ENCODE peak calls at places on chromosomes 6 and 20, in ten cellular contexts. C, I, A, S, U, P, E, T, V and G are unnamed samples.
A peak's percentile ranks its signal among the peaks of the same experiment; 100 is the strongest.

GRCh38 chr20:1368448-1369199 is 24.2 kb downstream of the FKBP1A start:
- DNase-seq in C (no peak), I (peak; percentile 66), A (no peak), S (peak; percentile 27), U (no peak), P (no peak), E (no peak), T (no peak), V (no peak), G (no peak)

GRCh38 chr20:31811796-31812728 is 7.1 kb upstream of the MYLK2 start:
- DNase-seq in C (no peak), I (no peak), A (no peak), S (no peak), U (no peak), P (no peak), E (no peak), T (no peak), V (no peak), G (no peak)

GRCh38 chr20:40144581-40144980 is 544.5 kb downstream of the MAFB start:
- DNase-seq in C (no peak), I (no peak), A (no peak), S (no peak), U (no peak), P (no peak), E (no peak), T (no peak), V (no peak), G (no peak)

GRCh38 chr20:57416296-57417022 is 25.3 kb downstream of the RBM38 start:
- DNase-seq in C (no peak), I (no peak), A (no peak), S (no peak), U (no peak), P (no peak), E (no peak), T (no peak), V (no peak), G (no peak)

GRCh38 chr6:141029908-141030307 is 1102.8 kb upstream of the GJE1 start:
- DNase-seq in C (no peak), I (no peak), A (no peak), S (no peak), U (no peak), P (no peak), E (no peak), T (no peak), V (no peak), G (peak; percentile 22)

GRCh38 chr6:28117386-28118050 is 6.9 kb upstream of the ZSCAN16 start:
- DNase-seq in C (no peak), I (no peak), A (no peak), S (no peak), U (no peak), P (no peak), E (no peak), T (no peak), V (no peak), G (no peak)

GRCh38 chr6:2797564-2798014 is 32.4 kb downstream of the WRNIP1 start:
- DNase-seq in C (no peak), I (peak; percentile 90), A (no peak), S (no peak), U (no peak), P (no peak), E (no peak), T (no peak), V (no peak), G (peak; percentile 49)

GRCh38 chr6:135054238-135054574 is 416 bp downstream of the HBS1L start:
- DNase-seq in C (no peak), I (no peak), A (no peak), S (no peak), U (no peak), P (no peak), E (no peak), T (peak; percentile 36), V (no peak), G (no peak)

GRCh38 chr6:163844352-163844751 is 429.8 kb downstream of the QKI start:
- DNase-seq in C (no peak), I (no peak), A (no peak), S (no peak), U (no peak), P (no peak), E (no peak), T (no peak), V (no peak), G (no peak)

GRCh38 chr20:25284131-25284601 is 36.3 kb downstream of the PYGB start:
- DNase-seq in C (peak; percentile 37), I (no peak), A (peak; percentile 19), S (peak; percentile 3), U (peak; percentile 6), P (peak; percentile 51), E (no peak), T (no peak), V (no peak), G (peak; percentile 16)

GRCh38 chr6:150070236-150070860 is 1.4 kb upstream of the ULBP3 start:
- DNase-seq in C (no peak), I (no peak), A (no peak), S (no peak), U (no peak), P (no peak), E (no peak), T (no peak), V (no peak), G (no peak)

GRCh38 chr6:150069707-150070106 is 786 bp upstream of the ULBP3 start:
- DNase-seq in C (no peak), I (no peak), A (peak; percentile 54), S (peak; percentile 41), U (no peak), P (no peak), E (peak; percentile 21), T (no peak), V (no peak), G (no peak)

GRCh38 chr6:150065083-150065482 is 3.8 kb downstream of the ULBP3 start:
- DNase-seq in C (no peak), I (no peak), A (no peak), S (no peak), U (no peak), P (no peak), E (no peak), T (no peak), V (no peak), G (no peak)

GRCh38 chr6:150068786-150069648 is at the start of gene ULBP3:
- DNase-seq in C (peak; percentile 90), I (peak; percentile 94), A (peak; percentile 92), S (peak; percentile 93), U (peak; percentile 61), P (peak; percentile 89), E (peak; percentile 82), T (peak; percentile 86), V (peak; percentile 81), G (peak; percentile 96)

DNA sequence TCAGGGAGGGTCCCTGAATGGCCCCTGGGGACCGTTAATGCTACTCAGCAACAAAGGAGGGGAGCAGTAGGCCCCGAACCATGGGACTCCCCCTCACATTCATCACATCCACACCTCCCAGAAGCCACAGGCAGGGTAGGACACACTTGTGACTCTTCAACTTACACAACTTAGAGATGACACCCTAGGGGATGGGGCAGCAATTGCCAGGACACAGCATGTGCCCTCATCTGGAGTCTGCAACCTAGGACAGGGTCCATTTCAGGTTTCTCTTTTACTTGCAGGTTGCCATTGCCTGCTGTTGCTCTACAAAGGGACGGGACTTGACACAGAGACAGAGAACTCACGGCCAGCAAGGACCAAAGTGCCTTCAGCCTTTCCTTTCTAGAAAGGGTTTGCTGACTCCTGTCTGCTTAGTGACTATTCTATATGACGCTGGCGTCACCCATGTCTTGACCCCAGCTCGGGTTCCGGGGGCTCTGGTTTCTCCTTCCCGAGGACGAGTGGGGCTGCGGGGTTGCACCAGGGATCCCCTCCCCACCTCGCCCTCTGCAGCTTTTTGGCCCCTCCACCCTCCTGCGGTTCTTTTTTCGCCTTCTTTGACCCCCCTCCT is 642 bp downstream of the ULBP3 start:
- DNase-seq in C (no peak), I (no peak), A (no peak), S (no peak), U (no peak), P (no peak), E (no peak), T (no peak), V (no peak), G (no peak)
- TF ChIP-seq EP300 in C (no peak), I (no peak), A (no peak), S (no peak), U (no peak), P (no peak), E (no peak), T (no peak), V (no peak), G (no peak)

GRCh38 chr20:53957421-53958172 is 112.8 kb downstream of the BCAS1 start:
- DNase-seq in C (no peak), I (no peak), A (no peak), S (no peak), U (no peak), P (no peak), E (no peak), T (no peak), V (no peak), G (no peak)
- TF ChIP-seq EP300 in C (no peak), I (no peak), A (no peak), S (no peak), U (no peak), P (no peak), E (no peak), T (no peak), V (no peak), G (no peak)

DNA sequence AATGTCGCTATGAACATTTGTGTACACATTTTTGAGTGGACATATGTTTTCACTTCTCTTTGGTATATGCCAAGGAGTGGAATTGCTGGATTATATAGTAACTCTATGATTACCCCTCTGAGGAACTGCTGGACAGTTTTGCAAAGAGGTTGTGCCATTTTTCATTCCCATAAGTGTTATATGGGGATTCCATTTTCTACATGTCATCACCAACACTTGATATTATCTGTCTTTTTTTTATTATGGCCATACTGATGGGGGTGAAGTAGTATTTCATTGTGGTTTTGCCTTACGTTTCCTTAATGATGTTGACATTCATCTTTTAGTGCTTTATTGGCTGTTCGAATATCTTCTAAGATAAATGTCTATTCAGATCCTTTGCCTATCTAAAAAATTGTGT is 171.8 kb upstream of the LAMA2 start:
- DNase-seq in C (no peak), I (no peak), A (no peak), S (no peak), U (no peak), P (no peak), E (no peak), T (no peak), V (no peak), G (no peak)
- TF ChIP-seq EP300 in C (no peak), I (no peak), A (no peak), S (no peak), U (no peak), P (no peak), E (no peak), T (no peak), V (no peak), G (no peak)

DNA sequence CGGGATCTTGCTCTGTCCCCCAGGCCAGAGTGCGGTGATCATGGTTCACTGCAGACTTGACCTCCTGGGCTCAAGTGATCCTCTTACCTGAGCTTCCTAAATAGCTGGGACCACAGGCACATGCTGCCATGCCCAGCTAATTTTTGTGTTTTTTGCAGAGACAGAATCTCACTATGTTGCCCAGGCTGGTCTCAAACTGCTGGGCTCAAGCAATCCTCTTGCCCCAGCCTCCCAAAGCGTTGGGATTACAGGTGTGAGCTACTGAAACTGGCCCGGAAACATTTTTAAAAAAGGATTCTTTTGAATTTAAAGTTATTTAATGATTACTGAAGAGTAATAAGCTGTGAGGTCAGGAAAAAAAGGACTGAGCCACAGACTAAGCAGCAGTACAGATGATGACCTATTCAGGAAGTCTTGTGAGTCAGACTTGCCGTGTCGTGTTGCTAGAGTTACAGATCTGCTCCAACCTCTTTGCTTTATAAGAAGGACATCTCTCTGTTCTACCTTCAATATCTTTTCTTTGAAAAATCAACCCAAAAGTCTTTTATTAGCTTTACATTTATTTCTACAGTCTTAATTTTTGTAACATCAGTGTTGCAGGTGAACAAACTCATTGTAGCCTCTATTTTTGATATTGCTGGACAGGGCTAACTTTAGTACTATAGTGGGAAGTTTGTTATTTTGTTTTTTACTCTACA is 108.7 kb downstream of the NCOA3 start:
- DNase-seq in C (no peak), I (no peak), A (peak; percentile 53), S (peak; percentile 44), U (no peak), P (peak; percentile 71), E (no peak), T (no peak), V (peak; percentile 67), G (peak; percentile 59)
- TF ChIP-seq EP300 in C (no peak), I (no peak), A (no peak), S (no peak), U (no peak), P (no peak), E (no peak), T (peak; percentile 23), V (no peak), G (no peak)